ENCODE peak calls at places on chromosomes 6 and 20, in seven cellular contexts. L, H, O, I, Q, E and U are unnamed samples.

GRCh38 chr20:13936781-13937576 is 53.4 kb downstream of the SEL1L2 start:
- DNase-seq in O (no peak), I (no peak), H (no peak), Q (no peak), E (no peak), L (no peak), U (no peak)

GRCh38 chr6:132764370-132764769 is 6.7 kb upstream of the VNN2 start:
- DNase-seq in I (peak; percentile 18), L (no peak), Q (no peak), O (no peak), E (no peak), H (no peak), U (no peak)

GRCh38 chr20:52372169-52372568 is 180.6 kb upstream of the ZFP64 start:
- DNase-seq in O (no peak), I (no peak), E (no peak), L (no peak), Q (no peak), H (no peak), U (no peak)

GRCh38 chr6:81694855-81695254 is 57.6 kb downstream of the TENT5A start:
- DNase-seq in Q (no peak), I (no peak), O (no peak), H (no peak), E (no peak), L (no peak), U (no peak)

GRCh38 chr20:22797103-22797502 is 212.7 kb upstream of the FOXA2 start:
- DNase-seq in H (no peak), L (no peak), Q (no peak), O (no peak), E (no peak), I (no peak), U (no peak)

GRCh38 chr6:127877231-127877630 is 23.6 kb downstream of the THEMIS start:
- DNase-seq in O (no peak), I (no peak), E (no peak), H (no peak), Q (no peak), L (no peak), U (no peak)

GRCh38 chr20:2690213-2690612 is 2.4 kb upstream of the EBF4 start:
- DNase-seq in O (no peak), E (no peak), H (no peak), I (no peak), Q (no peak), L (no peak), U (no peak)

GRCh38 chr20:17807670-17808069 is 107.9 kb downstream of the BANF2 start:
- DNase-seq in I (no peak), L (no peak), Q (no peak), E (no peak), H (no peak), O (no peak), U (no peak)

GRCh38 chr20:7736336-7736735 is 203.9 kb downstream of the HAO1 start:
- DNase-seq in H (no peak), O (no peak), Q (no peak), L (no peak), E (no peak), I (no peak), U (no peak)

GRCh38 chr6:106104476-106104875 is 18.3 kb downstream of the PRDM1 start:
- DNase-seq in H (no peak), I (no peak), E (no peak), L (no peak), Q (no peak), O (no peak), U (no peak)

GRCh38 chr6:169165031-169165430 is 88.6 kb downstream of the THBS2 start:
- DNase-seq in Q (no peak), I (no peak), E (no peak), L (no peak), H (no peak), O (no peak), U (no peak)

GRCh38 chr6:136890194-136890558 is 31.9 kb upstream of the SLC35D3 start:
- DNase-seq in I (no peak), E (no peak), H (no peak), L (no peak), Q (no peak), O (no peak), U (no peak)

GRCh38 chr20:21229163-21229562 is 74.0 kb upstream of the XRN2 start:
- DNase-seq in O (no peak), Q (no peak), L (no peak), H (no peak), E (no peak), I (no peak), U (no peak)

GRCh38 chr6:94254689-94255088 is 835.3 kb upstream of the EPHA7 start:
- DNase-seq in E (no peak), Q (no peak), O (no peak), H (peak; percentile 14), I (no peak), L (no peak), U (no peak)

GRCh38 chr6:75283907-75284284 is 696 bp downstream of the TMEM30A start:
- DNase-seq in Q (no peak), I (no peak), L (no peak), O (no peak), H (peak; percentile 34), E (no peak), U (no peak)

GRCh38 chr6:67190733-67191132 is 1444.3 kb upstream of the ADGRB3 start:
- DNase-seq in Q (no peak), I (no peak), H (no peak), L (no peak), O (no peak), E (no peak), U (peak; percentile 36)

GRCh38 chr6:42138630-42139619 is 3.5 kb downstream of the C6orf132 start:
- DNase-seq in E (no peak), H (peak; percentile 76), I (no peak), Q (no peak), L (no peak), O (no peak), U (no peak)

GRCh38 chr6:152723398-152723797 is 25.7 kb downstream of the MYCT1 start:
- DNase-seq in O (no peak), Q (no peak), L (no peak), H (no peak), E (no peak), I (no peak), U (no peak)

GRCh38 chr6:44737829-44738528 is 350.5 kb downstream of the CDC5L start:
- DNase-seq in O (no peak), Q (no peak), I (no peak), E (no peak), L (no peak), H (no peak), U (no peak)

GRCh38 chr20:4740774-4741431 is 19.2 kb downstream of the PRND start:
- DNase-seq in E (peak; percentile 63), O (no peak), Q (peak; percentile 40), H (peak; percentile 22), L (peak; percentile 14), I (peak; percentile 76), U (peak; percentile 5)

GRCh38 chr6:111723412-111723970 is 117.8 kb upstream of the TRAF3IP2 start:
- DNase-seq in Q (no peak), H (no peak), E (no peak), O (no peak), I (no peak), L (no peak), U (no peak)

GRCh38 chr20:32968833-32969241 is 35.4 kb downstream of the SUN5 start:
- DNase-seq in E (no peak), H (no peak), O (no peak), Q (no peak), L (no peak), I (no peak), U (no peak)

GRCh38 chr6:168124921-168125320 is 45.9 kb upstream of the FRMD1 start:
- DNase-seq in I (no peak), E (no peak), H (no peak), Q (no peak), L (no peak), O (no peak), U (no peak)

GRCh38 chr6:52399511-52400315 is 20.4 kb upstream of the EFHC1 start:
- DNase-seq in E (peak; percentile 36), H (peak; percentile 14), I (peak; percentile 27), Q (no peak), O (no peak), L (peak; percentile 18), U (peak; percentile 29)

GRCh38 chr6:169589699-169590257 is 112.1 kb downstream of the WDR27 start:
- DNase-seq in L (no peak), I (no peak), H (peak; percentile 81), E (no peak), Q (no peak), O (no peak), U (peak; percentile 53)

GRCh38 chr20:818001-818664 is 15.4 kb upstream of the FAM110A start:
- DNase-seq in E (no peak), I (no peak), L (no peak), H (no peak), Q (no peak), O (no peak), U (no peak)

GRCh38 chr20:59525500-59526241 is 78.7 kb upstream of the PHACTR3 start:
- DNase-seq in L (peak; percentile 72), O (no peak), Q (no peak), H (peak; percentile 67), I (peak; percentile 87), E (peak; percentile 7), U (no peak)

GRCh38 chr6:72621243-72622093 is at the start of gene KCNQ5:
- DNase-seq in E (no peak), L (no peak), H (peak; percentile 25), I (peak; percentile 35), Q (no peak), O (no peak), U (no peak)

GRCh38 chr6:102766946-102767345 is 1373.4 kb downstream of the GRIK2 start:
- DNase-seq in L (no peak), I (no peak), Q (no peak), E (no peak), O (no peak), H (no peak), U (no peak)

GRCh38 chr6:96016781-96017180 is 1.0 kb downstream of the FUT9 start:
- DNase-seq in H (no peak), L (no peak), Q (no peak), O (no peak), E (no peak), I (no peak), U (no peak)

GRCh38 chr20:35271073-35271882 is 6.6 kb downstream of the MMP24OS start:
- DNase-seq in I (no peak), H (peak; percentile 49), Q (no peak), L (no peak), O (no peak), E (no peak), U (no peak)